ENCODE peak calls at places on chromosomes 2 and 18, in six cellular contexts. One of them, this sample, is unnamed.

GRCh38 chr18:78913830-78914585 is 65.6 kb upstream of the SALL3 start:
- DNase-seq in colonic mucosa: no peak
- DNase-seq in psoas muscle: no peak
- DNase-seq in PC-9: no peak
- DNase-seq in prostate gland: no peak
- DNase-seq in fibroblast of villous mesenchyme: no peak
- DNase-seq in this sample: no peak

GRCh38 chr2:197877038-197877437 is 72.6 kb downstream of the PLCL1 start:
- DNase-seq in colonic mucosa: no peak
- DNase-seq in psoas muscle: no peak
- DNase-seq in PC-9: no peak
- DNase-seq in prostate gland: no peak
- DNase-seq in fibroblast of villous mesenchyme: no peak
- DNase-seq in this sample: no peak

GRCh38 chr18:55433688-55434087 is 154.3 kb downstream of the TCF4 start:
- DNase-seq in colonic mucosa: no peak
- DNase-seq in psoas muscle: no peak
- DNase-seq in PC-9: no peak
- DNase-seq in prostate gland: no peak
- DNase-seq in fibroblast of villous mesenchyme: no peak
- DNase-seq in this sample: no peak

GRCh38 chr2:208249241-208249640 is 5.6 kb downstream of the IDH1 start:
- DNase-seq in colonic mucosa: no peak
- DNase-seq in psoas muscle: no peak
- DNase-seq in PC-9: no peak
- DNase-seq in prostate gland: no peak
- DNase-seq in fibroblast of villous mesenchyme: peak; percentile 55
- DNase-seq in this sample: peak; percentile 53

GRCh38 chr2:150781142-150781541 is 293.7 kb upstream of the RND3 start:
- DNase-seq in colonic mucosa: no peak
- DNase-seq in psoas muscle: no peak
- DNase-seq in PC-9: no peak
- DNase-seq in prostate gland: no peak
- DNase-seq in fibroblast of villous mesenchyme: peak; percentile 29
- DNase-seq in this sample: no peak

GRCh38 chr2:86790828-86791561 is at the start of gene CD8A:
- DNase-seq in colonic mucosa: no peak
- DNase-seq in psoas muscle: no peak
- DNase-seq in PC-9: no peak
- DNase-seq in prostate gland: no peak
- DNase-seq in fibroblast of villous mesenchyme: peak; percentile 19
- DNase-seq in this sample: peak; percentile 41

GRCh38 chr2:41598161-41598894 is 449.5 kb upstream of the PKDCC start:
- DNase-seq in colonic mucosa: no peak
- DNase-seq in psoas muscle: no peak
- DNase-seq in PC-9: no peak
- DNase-seq in prostate gland: no peak
- DNase-seq in fibroblast of villous mesenchyme: peak; percentile 25
- DNase-seq in this sample: peak; percentile 35

GRCh38 chr2:114684404-114684803 is 242.0 kb downstream of the DPP10 start:
- DNase-seq in colonic mucosa: no peak
- DNase-seq in psoas muscle: no peak
- DNase-seq in PC-9: no peak
- DNase-seq in prostate gland: no peak
- DNase-seq in fibroblast of villous mesenchyme: no peak
- DNase-seq in this sample: no peak

GRCh38 chr2:28052691-28053090 is 162.2 kb downstream of the BABAM2 start:
- DNase-seq in colonic mucosa: no peak
- DNase-seq in psoas muscle: no peak
- DNase-seq in PC-9: no peak
- DNase-seq in prostate gland: no peak
- DNase-seq in fibroblast of villous mesenchyme: no peak
- DNase-seq in this sample: peak; percentile 12

GRCh38 chr18:56038258-56039030 is 450.5 kb upstream of the TCF4 start:
- DNase-seq in colonic mucosa: no peak
- DNase-seq in psoas muscle: no peak
- DNase-seq in PC-9: no peak
- DNase-seq in prostate gland: no peak
- DNase-seq in fibroblast of villous mesenchyme: no peak
- DNase-seq in this sample: no peak

GRCh38 chr2:102418421-102418961 is 4.5 kb upstream of the IL18RAP start:
- DNase-seq in colonic mucosa: no peak
- DNase-seq in psoas muscle: no peak
- DNase-seq in PC-9: no peak
- DNase-seq in prostate gland: no peak
- DNase-seq in fibroblast of villous mesenchyme: peak; percentile 12
- DNase-seq in this sample: peak; percentile 77

GRCh38 chr2:190537765-190538164 is 3.2 kb upstream of the NEMP2 start:
- DNase-seq in colonic mucosa: no peak
- DNase-seq in psoas muscle: no peak
- DNase-seq in PC-9: no peak
- DNase-seq in prostate gland: no peak
- DNase-seq in fibroblast of villous mesenchyme: no peak
- DNase-seq in this sample: peak; percentile 43

GRCh38 chr2:20444993-20445910 is 1.6 kb upstream of the RHOB start:
- DNase-seq in colonic mucosa: no peak
- DNase-seq in psoas muscle: no peak
- DNase-seq in PC-9: no peak
- DNase-seq in prostate gland: no peak
- DNase-seq in fibroblast of villous mesenchyme: no peak
- DNase-seq in this sample: no peak

GRCh38 chr18:3261393-3262233 is at the start of gene MYL12B:
- DNase-seq in colonic mucosa: peak; percentile 88
- DNase-seq in psoas muscle: peak; percentile 85
- DNase-seq in PC-9: peak; percentile 89
- DNase-seq in prostate gland: peak; percentile 70
- DNase-seq in fibroblast of villous mesenchyme: peak; percentile 76
- DNase-seq in this sample: peak; percentile 79

GRCh38 chr2:197866449-197866848 is 62.1 kb downstream of the PLCL1 start:
- DNase-seq in colonic mucosa: no peak
- DNase-seq in psoas muscle: no peak
- DNase-seq in PC-9: no peak
- DNase-seq in prostate gland: no peak
- DNase-seq in fibroblast of villous mesenchyme: no peak
- DNase-seq in this sample: no peak

GRCh38 chr2:101253013-101253712 is 477 bp downstream of the CNOT11 start:
- DNase-seq in colonic mucosa: peak; percentile 59
- DNase-seq in psoas muscle: peak; percentile 63
- DNase-seq in PC-9: peak; percentile 62
- DNase-seq in prostate gland: peak; percentile 40
- DNase-seq in fibroblast of villous mesenchyme: peak; percentile 73
- DNase-seq in this sample: peak; percentile 74

GRCh38 chr2:50546790-50547189 is 485.1 kb downstream of the NRXN1 start:
- DNase-seq in colonic mucosa: no peak
- DNase-seq in psoas muscle: no peak
- DNase-seq in PC-9: no peak
- DNase-seq in prostate gland: no peak
- DNase-seq in fibroblast of villous mesenchyme: no peak
- DNase-seq in this sample: no peak

GRCh38 chr2:163182764-163183354 is 344.3 kb upstream of the KCNH7 start:
- DNase-seq in colonic mucosa: no peak
- DNase-seq in psoas muscle: no peak
- DNase-seq in PC-9: no peak
- DNase-seq in prostate gland: no peak
- DNase-seq in fibroblast of villous mesenchyme: peak; percentile 30
- DNase-seq in this sample: peak; percentile 58
- TF ChIP-seq CTCF in colonic mucosa: peak; percentile 50
- TF ChIP-seq CTCF in psoas muscle: peak; percentile 64
- TF ChIP-seq CTCF in PC-9: peak; percentile 75
- TF ChIP-seq CTCF in prostate gland: peak; percentile 50
- TF ChIP-seq CTCF in fibroblast of villous mesenchyme: peak; percentile 55
- TF ChIP-seq CTCF in this sample: peak; percentile 64

DNA sequence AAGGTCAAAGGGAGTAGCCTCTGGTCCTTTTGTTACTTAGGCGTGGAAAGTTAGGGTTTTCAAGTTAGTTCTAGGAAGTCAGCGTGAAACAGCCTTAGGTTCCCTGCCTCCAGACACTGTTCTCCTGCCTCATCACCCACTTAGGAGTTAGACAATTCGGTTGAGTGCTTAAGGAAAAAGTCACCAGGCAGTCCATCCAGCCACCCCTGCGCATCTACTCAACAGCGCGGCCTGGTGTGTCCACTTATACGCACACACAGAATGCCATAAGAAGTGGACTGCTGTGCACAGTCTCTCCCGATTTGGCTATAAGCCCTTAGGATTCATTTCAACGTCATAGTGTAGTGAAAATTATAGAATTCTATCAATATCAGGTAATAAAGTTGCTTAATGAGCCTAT is 470.8 kb upstream of the TNP1 start:
- DNase-seq in colonic mucosa: no peak
- DNase-seq in psoas muscle: no peak
- DNase-seq in PC-9: no peak
- DNase-seq in prostate gland: no peak
- DNase-seq in fibroblast of villous mesenchyme: no peak
- DNase-seq in this sample: no peak
- H3K4me3 ChIP-seq in colonic mucosa: no peak overlapping the region
- H3K4me3 ChIP-seq in psoas muscle: no peak overlapping the region
- H3K4me3 ChIP-seq in PC-9: no peak overlapping the region
- H3K4me3 ChIP-seq in prostate gland: no peak overlapping the region
- H3K4me3 ChIP-seq in fibroblast of villous mesenchyme: no peak overlapping the region
- H3K4me3 ChIP-seq in this sample: no peak overlapping the region

GRCh38 chr2:223759569-223760430 is 77.6 kb downstream of the AP1S3 start:
- DNase-seq in colonic mucosa: no peak
- DNase-seq in psoas muscle: no peak
- DNase-seq in PC-9: peak; percentile 79
- DNase-seq in prostate gland: no peak
- DNase-seq in fibroblast of villous mesenchyme: no peak
- DNase-seq in this sample: peak; percentile 84

GRCh38 chr2:223758131-223758840 is 79.1 kb downstream of the AP1S3 start:
- DNase-seq in colonic mucosa: no peak
- DNase-seq in psoas muscle: no peak
- DNase-seq in PC-9: no peak
- DNase-seq in prostate gland: no peak
- DNase-seq in fibroblast of villous mesenchyme: no peak
- DNase-seq in this sample: no peak

GRCh38 chr2:223762853-223763252 is 74.5 kb downstream of the AP1S3 start:
- DNase-seq in colonic mucosa: no peak
- DNase-seq in psoas muscle: no peak
- DNase-seq in PC-9: no peak
- DNase-seq in prostate gland: no peak
- DNase-seq in fibroblast of villous mesenchyme: peak; percentile 31
- DNase-seq in this sample: peak; percentile 79

GRCh38 chr2:223764796-223765195 is 72.6 kb downstream of the AP1S3 start:
- DNase-seq in colonic mucosa: no peak
- DNase-seq in psoas muscle: no peak
- DNase-seq in PC-9: no peak
- DNase-seq in prostate gland: no peak
- DNase-seq in fibroblast of villous mesenchyme: no peak
- DNase-seq in this sample: no peak

DNA sequence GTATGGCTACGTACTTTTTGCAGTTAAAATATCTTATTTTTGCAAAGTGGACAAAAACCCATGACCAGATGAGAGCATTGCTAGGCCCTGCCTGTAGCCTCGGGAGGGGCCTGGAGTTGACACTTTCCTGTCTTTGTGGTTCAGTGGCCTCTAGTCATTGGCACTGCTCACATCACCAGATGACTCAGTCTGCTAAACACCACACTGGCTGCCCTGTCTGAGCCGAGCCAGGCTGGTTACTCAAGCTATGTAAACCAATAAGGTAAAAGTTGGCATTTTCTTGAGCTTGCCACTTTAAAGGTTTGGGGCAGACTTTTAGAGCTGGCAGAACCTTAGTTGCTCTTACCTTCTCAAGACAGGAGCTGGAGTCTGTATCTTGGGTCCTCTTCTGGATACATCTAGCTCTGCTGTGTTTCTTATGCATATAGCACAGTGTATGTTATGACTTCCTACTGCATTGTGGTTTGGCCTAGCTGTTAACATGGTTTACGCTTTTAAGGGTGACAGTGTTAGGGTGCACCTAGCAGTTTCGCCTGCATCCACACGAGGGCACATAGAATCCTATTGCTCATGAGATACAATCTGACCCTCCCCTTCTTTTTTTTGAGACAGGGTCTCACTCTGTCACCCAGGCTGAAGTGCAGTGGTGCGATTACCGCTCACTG is 76.4 kb downstream of the AP1S3 start:
- DNase-seq in colonic mucosa: peak; percentile 22
- DNase-seq in psoas muscle: no peak
- DNase-seq in PC-9: peak; percentile 91
- DNase-seq in prostate gland: no peak
- DNase-seq in fibroblast of villous mesenchyme: peak; percentile 74
- DNase-seq in this sample: peak; percentile 61
- TF ChIP-seq CTCF in colonic mucosa: no peak
- TF ChIP-seq CTCF in psoas muscle: no peak
- TF ChIP-seq CTCF in PC-9: peak; percentile 60
- TF ChIP-seq CTCF in prostate gland: no peak
- TF ChIP-seq CTCF in fibroblast of villous mesenchyme: peak; percentile 25
- TF ChIP-seq CTCF in this sample: peak; percentile 42

DNA sequence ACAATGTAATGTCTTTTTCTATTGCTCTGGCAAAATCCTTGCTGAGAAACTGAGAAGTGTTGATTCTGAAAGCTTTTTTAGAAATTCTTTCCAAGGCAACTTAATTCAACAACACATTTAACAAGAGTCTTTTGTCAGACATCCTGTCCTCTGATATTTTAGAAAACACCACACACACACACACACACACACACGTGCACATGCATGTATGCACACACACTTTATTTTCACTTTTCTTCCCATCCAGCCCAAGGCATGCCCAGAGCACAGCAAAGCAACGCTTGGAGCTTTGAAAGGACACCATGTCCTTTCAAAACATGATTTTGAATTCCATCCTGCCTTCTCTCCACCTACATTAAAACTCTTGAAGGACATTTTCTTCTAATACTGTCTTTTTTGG is 116.1 kb downstream of the ATL2 start:
- DNase-seq in colonic mucosa: no peak
- DNase-seq in psoas muscle: no peak
- DNase-seq in PC-9: no peak
- DNase-seq in prostate gland: no peak
- DNase-seq in fibroblast of villous mesenchyme: no peak
- DNase-seq in this sample: no peak
- H3K4me3 ChIP-seq in colonic mucosa: no peak overlapping the region
- H3K4me3 ChIP-seq in psoas muscle: peak overlapping the region; percentile 16
- H3K4me3 ChIP-seq in PC-9: no peak overlapping the region
- H3K4me3 ChIP-seq in prostate gland: no peak overlapping the region
- H3K4me3 ChIP-seq in fibroblast of villous mesenchyme: no peak overlapping the region
- H3K4me3 ChIP-seq in this sample: no peak overlapping the region

GRCh38 chr2:239298126-239298804 is 102.6 kb downstream of the HDAC4 start:
- DNase-seq in colonic mucosa: no peak
- DNase-seq in psoas muscle: peak; percentile 27
- DNase-seq in PC-9: no peak
- DNase-seq in prostate gland: no peak
- DNase-seq in fibroblast of villous mesenchyme: no peak
- DNase-seq in this sample: no peak
- TF ChIP-seq CTCF in colonic mucosa: no peak
- TF ChIP-seq CTCF in psoas muscle: no peak
- TF ChIP-seq CTCF in PC-9: no peak
- TF ChIP-seq CTCF in prostate gland: peak; percentile 6
- TF ChIP-seq CTCF in fibroblast of villous mesenchyme: no peak
- TF ChIP-seq CTCF in this sample: no peak

DNA sequence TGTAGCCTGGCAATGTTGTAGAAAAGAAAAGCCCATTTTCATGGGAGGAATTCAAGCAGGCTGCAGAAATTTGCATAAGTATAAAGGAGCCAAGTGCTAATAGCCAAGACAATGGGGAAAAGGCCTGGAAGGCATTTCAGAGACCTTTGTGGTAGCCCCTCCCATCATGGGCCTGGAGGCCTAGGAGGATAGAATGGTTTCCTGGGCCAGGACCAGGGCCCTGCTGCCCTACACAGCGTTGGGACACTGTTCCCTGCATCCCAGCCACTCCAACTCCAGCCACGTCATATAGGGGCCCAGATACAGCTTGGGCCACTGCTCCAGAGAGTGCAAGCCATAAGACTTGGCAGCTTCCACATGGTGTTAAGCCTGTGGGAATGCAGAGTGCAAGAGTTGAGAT is 8.1 kb upstream of the ZNF24 start:
- DNase-seq in colonic mucosa: no peak
- DNase-seq in psoas muscle: no peak
- DNase-seq in PC-9: no peak
- DNase-seq in prostate gland: no peak
- DNase-seq in fibroblast of villous mesenchyme: no peak
- DNase-seq in this sample: no peak
- H3K4me3 ChIP-seq in colonic mucosa: no peak overlapping the region
- H3K4me3 ChIP-seq in psoas muscle: no peak overlapping the region
- H3K4me3 ChIP-seq in PC-9: no peak overlapping the region
- H3K4me3 ChIP-seq in prostate gland: no peak overlapping the region
- H3K4me3 ChIP-seq in fibroblast of villous mesenchyme: no peak overlapping the region
- H3K4me3 ChIP-seq in this sample: no peak overlapping the region

This sample was measured in choroid plexus epithelial cell.